ENCODE peak calls at places on chromosomes 3 and 15, in six cellular contexts. One of them, this sample, is unnamed.

GRCh38 chr3:52245322-52246263 is at the start of gene PPM1M:
- DNase-seq in DND-41: peak; percentile 65
- DNase-seq in mesenchymal stem cell: peak; percentile 53
- DNase-seq in neural progenitor cell: peak; percentile 83
- DNase-seq in IMR-90: peak; percentile 31
- DNase-seq in endothelial cell of umbilical vein: peak; percentile 51
- DNase-seq in this sample: peak; percentile 83

GRCh38 chr3:30356901-30357753 is 249.3 kb upstream of the TGFBR2 start:
- DNase-seq in neural progenitor cell: no peak
- DNase-seq in mesenchymal stem cell: no peak
- DNase-seq in IMR-90: peak; percentile 33
- DNase-seq in endothelial cell of umbilical vein: no peak
- DNase-seq in DND-41: no peak
- DNase-seq in this sample: no peak

GRCh38 chr3:156307704-156308103 is 187.3 kb downstream of the KCNAB1 start:
- DNase-seq in mesenchymal stem cell: no peak
- DNase-seq in neural progenitor cell: no peak
- DNase-seq in endothelial cell of umbilical vein: peak; percentile 89
- DNase-seq in IMR-90: peak; percentile 84
- DNase-seq in DND-41: no peak
- DNase-seq in this sample: no peak

GRCh38 chr3:72134989-72135451 is 350.1 kb upstream of the PROK2 start:
- DNase-seq in neural progenitor cell: no peak
- DNase-seq in mesenchymal stem cell: no peak
- DNase-seq in endothelial cell of umbilical vein: no peak
- DNase-seq in IMR-90: no peak
- DNase-seq in DND-41: no peak
- DNase-seq in this sample: no peak

GRCh38 chr3:123790254-123791072 is 93.7 kb downstream of the MYLK start:
- DNase-seq in mesenchymal stem cell: peak; percentile 74
- DNase-seq in DND-41: no peak
- DNase-seq in neural progenitor cell: no peak
- DNase-seq in IMR-90: peak; percentile 34
- DNase-seq in endothelial cell of umbilical vein: no peak
- DNase-seq in this sample: no peak

GRCh38 chr3:100401674-100402036 is 316 bp downstream of the LNP1 start:
- DNase-seq in mesenchymal stem cell: no peak
- DNase-seq in IMR-90: peak; percentile 56
- DNase-seq in DND-41: peak; percentile 64
- DNase-seq in neural progenitor cell: peak; percentile 72
- DNase-seq in endothelial cell of umbilical vein: no peak
- DNase-seq in this sample: peak; percentile 68

GRCh38 chr15:81516461-81516860 is 142.4 kb upstream of the TMC3 start:
- DNase-seq in neural progenitor cell: no peak
- DNase-seq in mesenchymal stem cell: no peak
- DNase-seq in DND-41: no peak
- DNase-seq in IMR-90: peak; percentile 77
- DNase-seq in endothelial cell of umbilical vein: peak; percentile 81
- DNase-seq in this sample: no peak

GRCh38 chr3:52188586-52189404 is 9.2 kb upstream of the ALAS1 start:
- DNase-seq in mesenchymal stem cell: no peak
- DNase-seq in DND-41: no peak
- DNase-seq in neural progenitor cell: no peak
- DNase-seq in endothelial cell of umbilical vein: no peak
- DNase-seq in IMR-90: no peak
- DNase-seq in this sample: no peak

GRCh38 chr3:196134691-196135090 is 52.8 kb upstream of the TFRC start:
- DNase-seq in endothelial cell of umbilical vein: peak; percentile 29
- DNase-seq in mesenchymal stem cell: no peak
- DNase-seq in DND-41: no peak
- DNase-seq in neural progenitor cell: no peak
- DNase-seq in IMR-90: no peak
- DNase-seq in this sample: no peak

GRCh38 chr15:94234300-94234699 is 2.9 kb downstream of the MCTP2 start:
- DNase-seq in mesenchymal stem cell: peak; percentile 70
- DNase-seq in DND-41: no peak
- DNase-seq in IMR-90: no peak
- DNase-seq in endothelial cell of umbilical vein: no peak
- DNase-seq in neural progenitor cell: no peak
- DNase-seq in this sample: no peak

GRCh38 chr3:41846850-41847249 is 115.1 kb downstream of the ULK4 start:
- DNase-seq in neural progenitor cell: no peak
- DNase-seq in IMR-90: no peak
- DNase-seq in mesenchymal stem cell: no peak
- DNase-seq in endothelial cell of umbilical vein: no peak
- DNase-seq in DND-41: no peak
- DNase-seq in this sample: no peak

GRCh38 chr3:179260949-179261765 is 10.2 kb upstream of the KCNMB3 start:
- DNase-seq in endothelial cell of umbilical vein: peak; percentile 58
- DNase-seq in neural progenitor cell: peak; percentile 79
- DNase-seq in DND-41: peak; percentile 15
- DNase-seq in IMR-90: peak; percentile 48
- DNase-seq in mesenchymal stem cell: peak; percentile 64
- DNase-seq in this sample: peak; percentile 80

GRCh38 chr3:79414821-79415220 is 353.0 kb downstream of the ROBO1 start:
- DNase-seq in IMR-90: peak; percentile 39
- DNase-seq in DND-41: no peak
- DNase-seq in endothelial cell of umbilical vein: no peak
- DNase-seq in mesenchymal stem cell: peak; percentile 55
- DNase-seq in neural progenitor cell: no peak
- DNase-seq in this sample: no peak

GRCh38 chr3:180633722-180634121 is 31.8 kb downstream of the TTC14 start:
- DNase-seq in endothelial cell of umbilical vein: no peak
- DNase-seq in IMR-90: no peak
- DNase-seq in DND-41: no peak
- DNase-seq in neural progenitor cell: peak; percentile 22
- DNase-seq in mesenchymal stem cell: no peak
- DNase-seq in this sample: peak; percentile 25

GRCh38 chr15:99613887-99614642 is 48.3 kb downstream of the MEF2A start:
- DNase-seq in neural progenitor cell: no peak
- DNase-seq in mesenchymal stem cell: peak; percentile 73
- DNase-seq in IMR-90: peak; percentile 62
- DNase-seq in endothelial cell of umbilical vein: no peak
- DNase-seq in DND-41: no peak
- DNase-seq in this sample: no peak

GRCh38 chr3:172606021-172606420 is 82.8 kb upstream of the TNFSF10 start:
- DNase-seq in mesenchymal stem cell: no peak
- DNase-seq in endothelial cell of umbilical vein: peak; percentile 52
- DNase-seq in neural progenitor cell: no peak
- DNase-seq in IMR-90: peak; percentile 63
- DNase-seq in DND-41: no peak
- DNase-seq in this sample: no peak

GRCh38 chr3:156751461-156752025 is 74.6 kb upstream of the LEKR1 start:
- DNase-seq in endothelial cell of umbilical vein: peak; percentile 18
- DNase-seq in DND-41: no peak
- DNase-seq in IMR-90: peak; percentile 79
- DNase-seq in neural progenitor cell: peak; percentile 90
- DNase-seq in mesenchymal stem cell: peak; percentile 62
- DNase-seq in this sample: peak; percentile 87

GRCh38 chr3:55698826-55699225 is 211.7 kb upstream of the WNT5A start:
- DNase-seq in mesenchymal stem cell: no peak
- DNase-seq in neural progenitor cell: peak; percentile 26
- DNase-seq in endothelial cell of umbilical vein: no peak
- DNase-seq in IMR-90: peak; percentile 68
- DNase-seq in DND-41: no peak
- DNase-seq in this sample: peak; percentile 82

GRCh38 chr3:13053915-13054704 is 19.1 kb downstream of the IQSEC1 start:
- DNase-seq in endothelial cell of umbilical vein: no peak
- DNase-seq in DND-41: no peak
- DNase-seq in IMR-90: no peak
- DNase-seq in mesenchymal stem cell: no peak
- DNase-seq in neural progenitor cell: no peak
- DNase-seq in this sample: no peak

GRCh38 chr3:13052191-13052590 is 21.0 kb downstream of the IQSEC1 start:
- DNase-seq in neural progenitor cell: no peak
- DNase-seq in mesenchymal stem cell: no peak
- DNase-seq in IMR-90: no peak
- DNase-seq in endothelial cell of umbilical vein: no peak
- DNase-seq in DND-41: no peak
- DNase-seq in this sample: no peak

GRCh38 chr3:13055634-13056033 is 17.6 kb downstream of the IQSEC1 start:
- DNase-seq in mesenchymal stem cell: no peak
- DNase-seq in IMR-90: no peak
- DNase-seq in neural progenitor cell: no peak
- DNase-seq in endothelial cell of umbilical vein: no peak
- DNase-seq in DND-41: no peak
- DNase-seq in this sample: no peak

GRCh38 chr3:13053425-13053824 is 19.8 kb downstream of the IQSEC1 start:
- DNase-seq in DND-41: no peak
- DNase-seq in IMR-90: no peak
- DNase-seq in neural progenitor cell: no peak
- DNase-seq in mesenchymal stem cell: no peak
- DNase-seq in endothelial cell of umbilical vein: no peak
- DNase-seq in this sample: no peak

GRCh38 chr3:13054705-13055285 is 18.4 kb downstream of the IQSEC1 start:
- DNase-seq in IMR-90: no peak
- DNase-seq in neural progenitor cell: no peak
- DNase-seq in endothelial cell of umbilical vein: no peak
- DNase-seq in DND-41: no peak
- DNase-seq in mesenchymal stem cell: no peak
- DNase-seq in this sample: no peak
- H3K4me2 ChIP-seq in IMR-90: no peak overlapping the region
- H3K4me2 ChIP-seq in neural progenitor cell: no peak overlapping the region
- H3K4me2 ChIP-seq in endothelial cell of umbilical vein: no peak overlapping the region
- H3K4me2 ChIP-seq in DND-41: no peak overlapping the region
- H3K4me2 ChIP-seq in mesenchymal stem cell: no peak overlapping the region
- H3K4me2 ChIP-seq in this sample: no peak overlapping the region

DNA sequence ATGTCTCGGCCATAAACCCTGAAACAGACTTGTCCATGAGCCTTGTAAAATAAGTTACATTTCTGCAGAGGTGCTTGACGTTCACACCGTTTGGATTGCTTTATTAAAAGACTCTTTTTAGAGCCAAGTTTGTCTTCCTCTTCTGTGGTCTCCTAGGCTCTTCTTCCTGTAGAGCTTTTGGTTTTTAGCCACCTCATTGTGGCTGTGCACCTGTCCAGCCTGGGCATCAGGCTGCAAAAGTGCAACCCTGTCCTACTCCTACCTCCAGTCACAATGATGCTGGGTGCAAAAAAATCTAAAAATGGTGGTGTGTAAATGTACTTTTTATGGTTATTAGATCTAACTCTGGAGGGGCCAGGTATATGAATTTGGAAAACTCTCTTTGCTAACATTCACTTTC is 2.8 kb upstream of the RIOX2 start:
- DNase-seq in DND-41: no peak
- DNase-seq in neural progenitor cell: no peak
- DNase-seq in mesenchymal stem cell: no peak
- DNase-seq in endothelial cell of umbilical vein: no peak
- DNase-seq in IMR-90: no peak
- DNase-seq in this sample: no peak
- H3K4me2 ChIP-seq in DND-41: no peak overlapping the region
- H3K4me2 ChIP-seq in neural progenitor cell: no peak overlapping the region
- H3K4me2 ChIP-seq in mesenchymal stem cell: no peak overlapping the region
- H3K4me2 ChIP-seq in endothelial cell of umbilical vein: no peak overlapping the region
- H3K4me2 ChIP-seq in IMR-90: no peak overlapping the region
- H3K4me2 ChIP-seq in this sample: no peak overlapping the region

DNA sequence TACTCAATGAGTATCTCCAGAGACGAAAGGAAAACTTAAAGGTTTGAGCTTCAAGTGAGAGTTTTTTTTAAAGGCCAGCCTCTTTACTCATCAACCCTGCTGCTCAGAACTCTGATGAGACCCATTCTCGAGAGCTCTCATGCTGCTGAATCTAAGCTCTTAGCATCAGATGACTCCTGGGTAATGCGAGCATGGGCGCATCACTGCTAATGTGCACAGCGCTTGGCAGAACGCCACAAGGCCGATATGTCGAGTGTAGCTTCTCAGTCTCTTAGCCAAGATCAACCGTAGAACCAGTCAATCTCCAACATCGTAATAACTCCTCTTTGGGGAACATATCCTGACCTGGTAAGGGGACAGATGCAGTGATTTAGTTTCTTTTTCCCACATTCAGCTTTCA is 195.2 kb upstream of the C2CD4B start:
- DNase-seq in neural progenitor cell: no peak
- DNase-seq in mesenchymal stem cell: no peak
- DNase-seq in IMR-90: peak; percentile 4
- DNase-seq in DND-41: no peak
- DNase-seq in endothelial cell of umbilical vein: no peak
- DNase-seq in this sample: no peak
- H3K4me2 ChIP-seq in neural progenitor cell: no peak overlapping the region
- H3K4me2 ChIP-seq in mesenchymal stem cell: no peak overlapping the region
- H3K4me2 ChIP-seq in IMR-90: no peak overlapping the region
- H3K4me2 ChIP-seq in DND-41: no peak overlapping the region
- H3K4me2 ChIP-seq in endothelial cell of umbilical vein: no peak overlapping the region
- H3K4me2 ChIP-seq in this sample: no peak overlapping the region

GRCh38 chr3:13595485-13595884 is 46.6 kb downstream of the FBLN2 start:
- DNase-seq in endothelial cell of umbilical vein: no peak
- DNase-seq in DND-41: no peak
- DNase-seq in neural progenitor cell: no peak
- DNase-seq in mesenchymal stem cell: no peak
- DNase-seq in IMR-90: no peak
- DNase-seq in this sample: peak; percentile 9

GRCh38 chr3:13590841-13591515 is 42.1 kb downstream of the FBLN2 start:
- DNase-seq in IMR-90: peak; percentile 7
- DNase-seq in endothelial cell of umbilical vein: no peak
- DNase-seq in DND-41: no peak
- DNase-seq in neural progenitor cell: no peak
- DNase-seq in mesenchymal stem cell: no peak
- DNase-seq in this sample: no peak

GRCh38 chr3:13594146-13594545 is 45.2 kb downstream of the FBLN2 start:
- DNase-seq in mesenchymal stem cell: no peak
- DNase-seq in DND-41: no peak
- DNase-seq in neural progenitor cell: no peak
- DNase-seq in endothelial cell of umbilical vein: no peak
- DNase-seq in IMR-90: no peak
- DNase-seq in this sample: no peak

GRCh38 chr3:13595001-13595421 is 46.1 kb downstream of the FBLN2 start:
- DNase-seq in endothelial cell of umbilical vein: no peak
- DNase-seq in mesenchymal stem cell: no peak
- DNase-seq in IMR-90: no peak
- DNase-seq in neural progenitor cell: no peak
- DNase-seq in DND-41: no peak
- DNase-seq in this sample: no peak

GRCh38 chr3:13593615-13594014 is 44.7 kb downstream of the FBLN2 start:
- DNase-seq in IMR-90: no peak
- DNase-seq in neural progenitor cell: no peak
- DNase-seq in mesenchymal stem cell: no peak
- DNase-seq in DND-41: no peak
- DNase-seq in endothelial cell of umbilical vein: no peak
- DNase-seq in this sample: no peak
- H3K4me2 ChIP-seq in IMR-90: no peak overlapping the region
- H3K4me2 ChIP-seq in neural progenitor cell: no peak overlapping the region
- H3K4me2 ChIP-seq in mesenchymal stem cell: no peak overlapping the region
- H3K4me2 ChIP-seq in DND-41: no peak overlapping the region
- H3K4me2 ChIP-seq in endothelial cell of umbilical vein: no peak overlapping the region
- H3K4me2 ChIP-seq in this sample: no peak overlapping the region

GRCh38 chr3:118808743-118809142 is 225.9 kb downstream of the IGSF11 start:
- DNase-seq in IMR-90: no peak
- DNase-seq in neural progenitor cell: peak; percentile 40
- DNase-seq in DND-41: no peak
- DNase-seq in endothelial cell of umbilical vein: no peak
- DNase-seq in mesenchymal stem cell: no peak
- DNase-seq in this sample: peak; percentile 17
- H3K4me2 ChIP-seq in IMR-90: no peak overlapping the region
- H3K4me2 ChIP-seq in neural progenitor cell: no peak overlapping the region
- H3K4me2 ChIP-seq in DND-41: no peak overlapping the region
- H3K4me2 ChIP-seq in endothelial cell of umbilical vein: no peak overlapping the region
- H3K4me2 ChIP-seq in mesenchymal stem cell: no peak overlapping the region
- H3K4me2 ChIP-seq in this sample: no peak overlapping the region

GRCh38 chr3:132735589-132735988 is 13.4 kb upstream of the NPHP3 start:
- DNase-seq in neural progenitor cell: no peak
- DNase-seq in DND-41: no peak
- DNase-seq in endothelial cell of umbilical vein: peak; percentile 73
- DNase-seq in mesenchymal stem cell: no peak
- DNase-seq in IMR-90: no peak
- DNase-seq in this sample: no peak
- H3K4me2 ChIP-seq in neural progenitor cell: no peak overlapping the region
- H3K4me2 ChIP-seq in DND-41: no peak overlapping the region
- H3K4me2 ChIP-seq in endothelial cell of umbilical vein: no peak overlapping the region
- H3K4me2 ChIP-seq in mesenchymal stem cell: no peak overlapping the region
- H3K4me2 ChIP-seq in IMR-90: no peak overlapping the region
- H3K4me2 ChIP-seq in this sample: no peak overlapping the region

GRCh38 chr15:25803541-25803940 is 59.6 kb downstream of the ATP10A start:
- DNase-seq in IMR-90: no peak
- DNase-seq in mesenchymal stem cell: no peak
- DNase-seq in endothelial cell of umbilical vein: no peak
- DNase-seq in neural progenitor cell: no peak
- DNase-seq in DND-41: no peak
- DNase-seq in this sample: no peak
- H3K4me2 ChIP-seq in IMR-90: no peak overlapping the region
- H3K4me2 ChIP-seq in mesenchymal stem cell: no peak overlapping the region
- H3K4me2 ChIP-seq in endothelial cell of umbilical vein: no peak overlapping the region
- H3K4me2 ChIP-seq in neural progenitor cell: no peak overlapping the region
- H3K4me2 ChIP-seq in DND-41: no peak overlapping the region
- H3K4me2 ChIP-seq in this sample: no peak overlapping the region

This sample was measured in GM23338.